ENCODE peak calls at places on chromosomes 12 and 14, in nine cellular contexts. B is HFFc6; X is astrocyte of the spinal cord; Q is MCF 10A; H is naive thymus-derived CD8-positive, alpha-beta T cell; K is DMS153; R is naive thymus-derived CD4-positive, alpha-beta T cell; I is skeletal muscle cell; U is GM12878. N is an unnamed sample.

GRCh38 chr12:29242921-29243431 is 93.9 kb downstream of the FAR2 start:
- DNase-seq in K (no peak), H (no peak), B (no peak), R (no peak), I (no peak), Q (no peak), X (no peak), U (no peak), N (no peak)

GRCh38 chr14:89284368-89285058 is 132.5 kb downstream of the FOXN3 start:
- DNase-seq in B (no peak), R (no peak), H (no peak), Q (no peak), I (no peak), U (no peak), K (peak; percentile 86), X (peak; percentile 82), N (no peak)

GRCh38 chr14:82759691-82760090 is 1226.0 kb upstream of the SEL1L start:
- DNase-seq in K (no peak), B (no peak), H (no peak), R (no peak), X (no peak), U (no peak), Q (no peak), I (no peak), N (no peak)

GRCh38 chr12:15662983-15663659 is 126.1 kb downstream of the EPS8 start:
- DNase-seq in X (no peak), Q (no peak), I (no peak), H (no peak), K (no peak), B (no peak), U (no peak), R (no peak), N (no peak)

GRCh38 chr12:31874961-31875608 is 84.1 kb upstream of the RESF1 start:
- DNase-seq in Q (peak; percentile 79), X (peak; percentile 56), R (peak; percentile 48), K (no peak), I (peak; percentile 32), B (peak; percentile 39), U (no peak), H (peak; percentile 70), N (peak; percentile 55)

GRCh38 chr14:50434530-50434929 is 37.8 kb upstream of the CDKL1 start:
- DNase-seq in H (no peak), X (no peak), K (no peak), B (no peak), R (no peak), U (no peak), I (no peak), Q (no peak), N (no peak)

GRCh38 chr14:76101384-76101783 is 50.3 kb upstream of the GPATCH2L start:
- DNase-seq in U (no peak), I (no peak), X (no peak), K (no peak), R (no peak), Q (no peak), H (no peak), B (no peak), N (no peak)

GRCh38 chr12:27790179-27790578 is 10.1 kb upstream of the MANSC4 start:
- DNase-seq in Q (no peak), X (no peak), U (no peak), H (no peak), B (no peak), R (no peak), I (no peak), K (no peak), N (no peak)

GRCh38 chr12:89856431-89856830 is 147.8 kb upstream of the ATP2B1 start:
- DNase-seq in R (no peak), I (peak; percentile 82), B (peak; percentile 43), H (no peak), U (peak; percentile 85), Q (no peak), K (no peak), X (peak; percentile 85), N (peak; percentile 58)

GRCh38 chr14:63273091-63273490 is 45.6 kb downstream of the GPHB5 start:
- DNase-seq in H (no peak), I (no peak), R (no peak), Q (no peak), U (no peak), B (no peak), X (no peak), K (no peak), N (no peak)

GRCh38 chr14:22973217-22974032 is 8.9 kb downstream of the AJUBA start:
- DNase-seq in B (peak; percentile 72), U (no peak), K (peak; percentile 30), R (peak; percentile 46), Q (peak; percentile 78), X (peak; percentile 74), H (peak; percentile 28), I (no peak), N (no peak)

GRCh38 chr12:25583545-25583944 is 30.5 kb upstream of the LMNTD1 start:
- DNase-seq in I (no peak), R (peak; percentile 19), X (no peak), H (no peak), U (no peak), Q (peak; percentile 58), K (no peak), B (no peak), N (no peak)

GRCh38 chr14:93099643-93100042 is 16.1 kb downstream of the ITPK1 start:
- DNase-seq in H (no peak), I (no peak), U (no peak), X (no peak), Q (no peak), B (no peak), K (no peak), R (no peak), N (no peak)

GRCh38 chr12:113130457-113131135 is 5.0 kb downstream of the RASAL1 start:
- DNase-seq in Q (peak; percentile 39), K (no peak), U (no peak), R (no peak), H (no peak), X (no peak), B (no peak), I (no peak), N (no peak)

GRCh38 chr12:56983386-56983785 is 23.0 kb downstream of the ZBTB39 start:
- DNase-seq in X (no peak), Q (no peak), I (no peak), R (no peak), U (no peak), B (no peak), K (no peak), H (no peak), N (no peak)

GRCh38 chr12:81573228-81573627 is 185.9 kb downstream of the PPFIA2 start:
- DNase-seq in B (no peak), U (no peak), K (no peak), I (peak; percentile 8), Q (no peak), H (no peak), X (peak; percentile 45), R (no peak), N (no peak)

GRCh38 chr14:64704743-64705405 is 650 bp downstream of the PLEKHG3 start:
- DNase-seq in Q (no peak), U (no peak), R (no peak), X (no peak), I (no peak), K (no peak), H (no peak), B (no peak), N (no peak)

GRCh38 chr12:112374166-112374740 is 8.0 kb downstream of the HECTD4 start:
- DNase-seq in Q (no peak), R (no peak), B (no peak), X (no peak), I (no peak), K (no peak), H (no peak), U (no peak), N (no peak)

GRCh38 chr12:16323638-16324037 is 23.8 kb upstream of the MGST1 start:
- DNase-seq in B (no peak), R (no peak), I (no peak), Q (no peak), H (no peak), U (no peak), X (no peak), K (no peak), N (no peak)

GRCh38 chr14:95321201-95321600 is 1.5 kb upstream of the CLMN start:
- DNase-seq in H (no peak), R (no peak), B (no peak), X (no peak), I (no peak), U (no peak), K (no peak), Q (no peak), N (no peak)

GRCh38 chr12:113069751-113070116 is 13.2 kb downstream of the DTX1 start:
- DNase-seq in K (no peak), Q (no peak), U (no peak), I (no peak), R (no peak), B (no peak), X (no peak), H (no peak), N (no peak)

GRCh38 chr12:42729532-42729895 is 140.0 kb upstream of the PRICKLE1 start:
- DNase-seq in R (no peak), H (no peak), I (no peak), K (no peak), Q (no peak), U (no peak), B (peak; percentile 35), X (no peak), N (no peak)

GRCh38 chr12:30200864-30201263 is 417.1 kb upstream of the TMTC1 start:
- DNase-seq in H (no peak), K (no peak), R (no peak), B (no peak), Q (no peak), X (peak; percentile 2), U (no peak), I (no peak), N (no peak)

GRCh38 chr12:51886021-51886710 is 1.7 kb upstream of the ANKRD33 start:
- DNase-seq in U (no peak), B (peak; percentile 97), K (no peak), X (peak; percentile 90), Q (peak; percentile 81), H (peak; percentile 40), I (peak; percentile 97), R (peak; percentile 66), N (no peak)

GRCh38 chr12:93390565-93391297 is 13.0 kb downstream of the NUDT4 start:
- DNase-seq in B (no peak), U (no peak), R (no peak), Q (no peak), I (no peak), K (no peak), H (no peak), X (no peak), N (no peak)

GRCh38 chr12:120413901-120414695 is 23.8 kb upstream of the COX6A1 start:
- DNase-seq in R (no peak), H (no peak), B (no peak), Q (no peak), I (no peak), U (no peak), K (peak; percentile 13), X (no peak), N (no peak)

GRCh38 chr12:22916241-22916640 is 291.3 kb downstream of the ETNK1 start:
- DNase-seq in X (no peak), R (no peak), B (no peak), U (no peak), I (no peak), H (no peak), Q (no peak), K (no peak), N (no peak)

GRCh38 chr14:76926521-76927251 is 100.5 kb downstream of the LRRC74A start:
- DNase-seq in K (no peak), I (no peak), R (peak; percentile 66), X (no peak), Q (no peak), B (peak; percentile 61), H (peak; percentile 68), U (no peak), N (no peak)

GRCh38 chr12:8697476-8698131 is at the start of gene RIMKLB:
- DNase-seq in U (no peak), B (peak; percentile 39), I (no peak), H (peak; percentile 73), X (peak; percentile 82), R (peak; percentile 75), Q (peak; percentile 60), K (peak; percentile 63), N (peak; percentile 81)

GRCh38 chr12:11779286-11779685 is 129.8 kb downstream of the ETV6 start:
- DNase-seq in B (peak; percentile 24), H (no peak), X (peak; percentile 67), Q (peak; percentile 61), U (peak; percentile 62), R (no peak), I (peak; percentile 80), K (no peak), N (no peak)

GRCh38 chr12:97151481-97151880 is 244.4 kb downstream of the NEDD1 start:
- DNase-seq in H (no peak), I (no peak), B (no peak), Q (no peak), R (no peak), X (peak; percentile 87), U (no peak), K (no peak), N (no peak)

N was measured in GM06990.